ENCODE peak calls at places on chromosome 5, in five cellular contexts. E, D, P, L and O are unnamed samples.

GRCh38 chr5:153147891-153148623 is 342.4 kb upstream of the GRIA1 start:
- DNase-seq in E (no peak), D (peak; percentile 59), P (no peak), L (peak; percentile 64), O (no peak)

GRCh38 chr5:177008716-177009115 is 2.1 kb upstream of the UIMC1 start:
- DNase-seq in E (no peak), D (peak; percentile 34), P (no peak), L (no peak), O (no peak)

GRCh38 chr5:157816682-157817268 is 42.2 kb downstream of the CLINT1 start:
- DNase-seq in E (no peak), D (peak; percentile 17), P (no peak), L (peak; percentile 39), O (peak; percentile 64)

GRCh38 chr5:135189024-135189423 is 155.0 kb upstream of the PITX1 start:
- DNase-seq in E (no peak), D (no peak), P (no peak), L (no peak), O (peak; percentile 55)

GRCh38 chr5:56327810-56328209 is 94.7 kb upstream of the ANKRD55 start:
- DNase-seq in E (peak; percentile 28), D (peak; percentile 58), P (no peak), L (no peak), O (no peak)

GRCh38 chr5:114184006-114184405 is 177.9 kb upstream of the KCNN2 start:
- DNase-seq in E (no peak), D (peak; percentile 24), P (no peak), L (no peak), O (peak; percentile 47)

GRCh38 chr5:9069650-9070049 is 476.2 kb downstream of the SEMA5A start:
- DNase-seq in E (no peak), D (peak; percentile 71), P (no peak), L (no peak), O (no peak)

GRCh38 chr5:157328277-157328912 is 62.5 kb downstream of the CYFIP2 start:
- DNase-seq in E (peak; percentile 60), D (peak; percentile 83), P (peak; percentile 39), L (peak; percentile 90), O (peak; percentile 95)

GRCh38 chr5:146890073-146890472 is 11.5 kb upstream of the PPP2R2B start:
- DNase-seq in E (no peak), D (no peak), P (no peak), L (no peak), O (no peak)

GRCh38 chr5:157278319-157279037 is 12.6 kb downstream of the CYFIP2 start:
- DNase-seq in E (no peak), D (no peak), P (no peak), L (no peak), O (no peak)

GRCh38 chr5:95900383-95900958 is 61.2 kb downstream of the ELL2 start:
- DNase-seq in E (no peak), D (peak; percentile 61), P (no peak), L (peak; percentile 70), O (peak; percentile 88)

GRCh38 chr5:40618926-40619325 is 60.8 kb upstream of the PTGER4 start:
- DNase-seq in E (no peak), D (no peak), P (no peak), L (no peak), O (peak; percentile 29)

GRCh38 chr5:97751556-97751955 is 568.5 kb upstream of the RIOK2 start:
- DNase-seq in E (no peak), D (no peak), P (no peak), L (no peak), O (no peak)

GRCh38 chr5:75843319-75843718 is 126.1 kb upstream of the POC5 start:
- DNase-seq in E (no peak), D (no peak), P (no peak), L (no peak), O (no peak)

GRCh38 chr5:140214831-140215230 is 39.8 kb downstream of the CYSTM1 start:
- DNase-seq in E (no peak), D (peak; percentile 23), P (no peak), L (peak; percentile 38), O (peak; percentile 49)

GRCh38 chr5:145903113-145903512 is 30.3 kb upstream of the GRXCR2 start:
- DNase-seq in E (no peak), D (no peak), P (no peak), L (peak; percentile 28), O (peak; percentile 5)

GRCh38 chr5:132259061-132259851 is 1.8 kb downstream of the PDLIM4 start:
- DNase-seq in E (no peak), D (peak; percentile 93), P (peak; percentile 87), L (peak; percentile 98), O (peak; percentile 96)

GRCh38 chr5:140242890-140243585 is 59.9 kb downstream of the PFDN1 start:
- DNase-seq in E (no peak), D (no peak), P (no peak), L (no peak), O (no peak)

GRCh38 chr5:59356813-59357381 is 536.6 kb downstream of the PDE4D start:
- DNase-seq in E (no peak), D (peak; percentile 51), P (no peak), L (no peak), O (no peak)
- H3K4me3 ChIP-seq in E (no peak overlapping the region), D (no peak overlapping the region), P (no peak overlapping the region), L (no peak overlapping the region), O (no peak overlapping the region)

DNA sequence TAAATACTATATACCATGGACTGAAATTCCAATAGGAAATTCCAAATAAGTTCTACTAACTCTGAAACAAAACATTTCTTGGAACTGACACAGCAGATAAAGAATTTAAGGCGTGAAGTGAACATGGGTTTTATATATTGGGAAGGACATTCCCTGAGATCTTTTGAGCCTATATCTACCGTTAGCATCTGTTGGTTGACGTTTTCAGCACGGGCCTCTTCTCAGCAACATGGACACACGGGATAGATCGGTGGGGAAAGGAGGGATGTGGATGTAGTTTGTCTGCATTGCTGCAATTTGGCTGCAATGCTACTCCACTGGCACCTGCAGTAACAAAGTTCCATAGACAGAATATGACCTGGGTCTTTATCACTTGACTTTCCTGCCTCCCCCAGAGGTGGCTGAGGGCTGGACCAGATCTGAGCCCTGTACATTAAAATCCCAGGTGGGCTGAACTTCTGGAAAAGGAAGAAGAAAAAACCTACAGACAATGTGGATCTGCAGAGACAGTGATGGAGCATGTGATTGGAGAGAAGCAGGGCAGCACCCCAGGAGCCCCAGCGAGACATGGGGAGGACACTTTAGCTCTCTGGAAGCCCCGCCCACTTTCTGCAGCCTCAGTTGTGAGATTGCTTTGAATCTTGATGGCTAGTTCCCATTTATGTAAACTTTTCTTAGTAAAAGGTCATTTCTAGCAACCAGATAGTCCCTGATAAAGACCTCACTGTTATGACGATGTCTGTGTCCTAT is 91.2 kb upstream of the CPEB4 start:
- DNase-seq in E (no peak), D (no peak), P (no peak), L (no peak), O (no peak)
- H3K4me1 ChIP-seq in E (no peaks in the 10 kb centered on the region), D (peaks cover 6% of the 10 kb centered on the region), P (no peaks in the 10 kb centered on the region), L (no peaks in the 10 kb centered on the region), O (no peaks in the 10 kb centered on the region)

DNA sequence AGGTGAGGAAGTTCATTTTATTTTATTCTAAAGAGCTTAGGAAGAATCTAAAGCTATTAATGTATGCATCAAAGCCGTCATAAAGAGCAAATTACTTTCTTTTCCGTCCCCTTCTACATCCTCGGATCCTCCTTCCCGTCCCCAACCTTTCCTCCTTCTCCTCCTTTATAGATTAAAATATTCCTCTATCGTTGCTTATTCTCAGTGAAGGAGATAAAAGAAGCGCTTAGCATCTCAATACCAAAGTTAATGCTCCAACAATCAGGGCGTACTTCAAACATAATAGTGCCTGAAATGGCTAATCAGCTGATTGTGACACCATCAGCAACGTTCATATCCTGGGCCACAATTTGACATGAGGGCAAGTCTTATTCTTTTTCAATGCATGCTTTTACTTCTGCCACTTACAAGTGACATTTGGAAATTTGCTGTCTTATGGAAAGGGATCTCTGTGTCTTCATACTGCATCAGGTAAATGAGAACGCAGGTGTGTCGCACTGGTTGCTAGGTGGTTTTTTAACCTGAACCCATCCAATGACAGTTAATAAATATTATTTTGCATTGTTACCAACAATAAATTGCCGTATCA is 975 bp downstream of the ADAMTS16 start:
- DNase-seq in E (no peak), D (no peak), P (no peak), L (no peak), O (peak; percentile 1)
- H3K4me3 ChIP-seq in E (no peak overlapping the region), D (no peak overlapping the region), P (peak overlapping the region; percentile 44), L (peak overlapping the region; percentile 32), O (peak overlapping the region; percentile 30)

GRCh38 chr5:150520747-150521521 is 13.0 kb downstream of the NDST1 start:
- DNase-seq in E (no peak), D (no peak), P (no peak), L (no peak), O (no peak)
- H3K4me1 ChIP-seq in E (no peaks in the 10 kb centered on the region), D (peaks cover 61% of the 10 kb centered on the region), P (peaks cover 5% of the 10 kb centered on the region), L (peaks cover 50% of the 10 kb centered on the region), O (peaks cover 48% of the 10 kb centered on the region)

GRCh38 chr5:32961066-32961429 is 249.9 kb downstream of the NPR3 start:
- DNase-seq in E (no peak), D (no peak), P (no peak), L (peak; percentile 38), O (no peak)

GRCh38 chr5:32960340-32961065 is 249.4 kb downstream of the NPR3 start:
- DNase-seq in E (no peak), D (no peak), P (no peak), L (peak; percentile 40), O (no peak)

GRCh38 chr5:32964246-32964645 is 253.1 kb downstream of the NPR3 start:
- DNase-seq in E (no peak), D (no peak), P (no peak), L (no peak), O (no peak)
- H3K4me3 ChIP-seq in E (no peak overlapping the region), D (no peak overlapping the region), P (no peak overlapping the region), L (no peak overlapping the region), O (no peak overlapping the region)

GRCh38 chr5:173778152-173778782 is 109.9 kb upstream of the CPEB4 start:
- DNase-seq in E (no peak), D (no peak), P (no peak), L (no peak), O (no peak)
- H3K4me1 ChIP-seq in E (peaks cover 6% of the 10 kb centered on the region), D (peaks cover 6% of the 10 kb centered on the region), P (no peaks in the 10 kb centered on the region), L (peaks cover 20% of the 10 kb centered on the region), O (peaks cover 19% of the 10 kb centered on the region)